ENCODE peak calls at places on chromosome 9, in six cellular contexts. T, K, O, J, H and S are unnamed samples.

GRCh38 chr9:113564804-113565237 is 101.3 kb downstream of the RGS3 start:
- DNase-seq in T (peak), H (peak), O (peak), J (no peak), K (peak), S (peak)

GRCh38 chr9:99118782-99119466 is 14.0 kb downstream of the TGFBR1 start:
- DNase-seq in K (no peak), H (no peak), O (no peak), J (no peak), T (no peak), S (no peak)

GRCh38 chr9:95057121-95057520 is 260.4 kb downstream of the FANCC start:
- DNase-seq in K (no peak), T (no peak), O (no peak), J (peak), H (no peak), S (no peak)

GRCh38 chr9:137550241-137550621 is at the start of gene PNPLA7:
- DNase-seq in O (peak), T (peak), K (peak), H (peak), J (peak), S (peak)

GRCh38 chr9:136693490-136694162 is 6.4 kb upstream of the AGPAT2 start:
- DNase-seq in H (no peak), T (no peak), J (peak), O (no peak), K (peak), S (peak)

GRCh38 chr9:71769175-71770165 is 1.2 kb upstream of the CEMIP2 start:
- DNase-seq in T (peak), O (peak), J (peak), K (peak), H (peak), S (peak)

GRCh38 chr9:30800421-30800820 is 1584.0 kb upstream of the ACO1 start:
- DNase-seq in H (no peak), T (no peak), K (no peak), J (no peak), O (no peak), S (no peak)

GRCh38 chr9:107737987-107738743 is 248.6 kb upstream of the KLF4 start:
- DNase-seq in O (no peak), H (no peak), K (peak), T (peak), J (peak), S (no peak)

GRCh38 chr9:33465096-33465495 is 8.6 kb downstream of the NOL6 start:
- DNase-seq in J (no peak), O (no peak), K (no peak), T (no peak), H (no peak), S (no peak)

GRCh38 chr9:72149231-72149975 is at the start of gene GDA:
- DNase-seq in J (no peak), O (peak), H (peak), T (no peak), K (peak), S (peak)

GRCh38 chr9:91407580-91408275 is 15.9 kb downstream of the NFIL3 start:
- DNase-seq in O (no peak), J (no peak), T (peak), H (peak), K (no peak), S (no peak)

GRCh38 chr9:36543916-36544315 is 28.8 kb upstream of the MELK start:
- DNase-seq in H (no peak), K (no peak), O (no peak), J (no peak), T (no peak), S (no peak)

GRCh38 chr9:124272118-124272517 is 14.4 kb downstream of the NEK6 start:
- DNase-seq in J (no peak), H (no peak), K (no peak), T (no peak), O (peak), S (no peak)

GRCh38 chr9:21402387-21403247 is 6.3 kb upstream of the IFNA8 start:
- DNase-seq in J (no peak), O (peak), K (no peak), H (peak), T (no peak), S (peak)

GRCh38 chr9:35905912-35906679 is at the start of gene HRCT1:
- DNase-seq in T (peak), H (no peak), O (no peak), J (peak), K (peak), S (no peak)

GRCh38 chr9:134434896-134435506 is 108.7 kb downstream of the RXRA start:
- DNase-seq in O (peak), J (peak), T (peak), H (peak), K (peak), S (no peak)

GRCh38 chr9:33467526-33467925 is 6.2 kb downstream of the NOL6 start:
- DNase-seq in T (no peak), J (no peak), K (no peak), H (no peak), O (no peak), S (no peak)

GRCh38 chr9:20473566-20474116 is 148.7 kb downstream of the MLLT3 start:
- DNase-seq in K (no peak), O (no peak), T (no peak), H (no peak), J (no peak), S (no peak)

GRCh38 chr9:3337515-3337914 is 188.3 kb downstream of the RFX3 start:
- DNase-seq in T (peak), J (peak), K (no peak), O (no peak), H (peak), S (no peak)

GRCh38 chr9:130242270-130243014 is 23.1 kb upstream of the HMCN2 start:
- DNase-seq in T (no peak), O (no peak), K (no peak), H (no peak), J (no peak), S (no peak)

GRCh38 chr9:106784076-106784475 is 78.9 kb upstream of the ZNF462 start:
- DNase-seq in K (no peak), J (no peak), H (no peak), T (no peak), O (peak), S (peak)

GRCh38 chr9:78030553-78031270 is 899 bp downstream of the GNAQ start:
- DNase-seq in T (peak), K (peak), H (peak), O (peak), J (peak), S (peak)

GRCh38 chr9:78033870-78034269 is 2.3 kb upstream of the GNAQ start:
- DNase-seq in K (no peak), T (no peak), J (no peak), H (no peak), O (no peak), S (no peak)

GRCh38 chr9:78031271-78031825 is at the start of gene GNAQ:
- DNase-seq in J (no peak), T (peak), O (peak), H (no peak), K (no peak), S (no peak)

GRCh38 chr9:78031826-78032598 is 401 bp upstream of the GNAQ start:
- DNase-seq in T (peak), K (peak), J (peak), H (peak), O (peak), S (peak)

DNA sequence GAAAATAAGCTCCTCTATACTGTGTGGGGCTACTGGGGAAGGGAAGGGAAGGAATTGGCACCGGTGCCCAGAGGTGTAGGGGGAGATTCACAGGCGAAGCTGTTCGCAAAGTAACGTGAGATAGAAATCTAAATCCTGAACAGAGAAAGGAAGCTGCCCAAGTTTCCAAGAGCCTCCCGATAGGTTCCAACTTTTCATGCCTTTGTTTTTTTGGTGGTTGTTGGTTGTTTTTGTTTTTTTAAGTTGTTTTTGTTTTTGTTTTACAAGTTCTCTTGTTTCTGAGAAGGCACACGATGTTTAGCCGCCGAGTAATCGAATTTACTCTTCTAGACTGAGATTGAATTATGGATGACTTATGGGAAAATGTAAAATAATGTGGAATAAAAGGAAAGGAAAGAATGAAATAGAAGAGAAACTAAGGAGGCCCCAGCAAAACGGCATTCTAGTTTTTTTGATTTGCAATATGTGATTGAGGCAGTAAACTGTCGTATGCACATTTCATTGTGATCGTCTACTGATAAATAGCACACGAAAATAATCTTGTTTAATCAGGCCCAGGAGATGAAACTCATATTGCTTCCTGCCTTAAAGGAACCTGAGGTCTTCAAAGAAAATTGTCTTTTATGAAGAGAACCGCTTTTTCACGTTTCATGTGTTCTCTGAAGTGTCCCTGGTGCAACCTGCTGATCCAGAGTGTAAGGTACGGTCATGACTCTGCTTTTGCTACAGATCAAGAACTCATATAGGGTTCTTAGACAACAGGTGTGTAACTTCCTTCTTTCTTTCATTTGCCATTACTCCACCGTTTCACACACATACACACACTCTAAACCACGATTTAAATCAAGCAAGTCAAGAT is 1.2 kb upstream of the GNAQ start:
- DNase-seq in T (no peak), J (peak), H (no peak), K (peak), O (no peak), S (peak)
- H3K4me3 ChIP-seq in T (peak), J (peak), H (peak), K (peak), O (peak), S (peak)

GRCh38 chr9:89234186-89234585 is 55.6 kb upstream of the SHC3 start:
- DNase-seq in J (no peak), T (no peak), K (no peak), H (no peak), O (no peak), S (no peak)
- H3K4me3 ChIP-seq in J (no peak), T (peak), K (no peak), H (peak), O (peak), S (no peak)

DNA sequence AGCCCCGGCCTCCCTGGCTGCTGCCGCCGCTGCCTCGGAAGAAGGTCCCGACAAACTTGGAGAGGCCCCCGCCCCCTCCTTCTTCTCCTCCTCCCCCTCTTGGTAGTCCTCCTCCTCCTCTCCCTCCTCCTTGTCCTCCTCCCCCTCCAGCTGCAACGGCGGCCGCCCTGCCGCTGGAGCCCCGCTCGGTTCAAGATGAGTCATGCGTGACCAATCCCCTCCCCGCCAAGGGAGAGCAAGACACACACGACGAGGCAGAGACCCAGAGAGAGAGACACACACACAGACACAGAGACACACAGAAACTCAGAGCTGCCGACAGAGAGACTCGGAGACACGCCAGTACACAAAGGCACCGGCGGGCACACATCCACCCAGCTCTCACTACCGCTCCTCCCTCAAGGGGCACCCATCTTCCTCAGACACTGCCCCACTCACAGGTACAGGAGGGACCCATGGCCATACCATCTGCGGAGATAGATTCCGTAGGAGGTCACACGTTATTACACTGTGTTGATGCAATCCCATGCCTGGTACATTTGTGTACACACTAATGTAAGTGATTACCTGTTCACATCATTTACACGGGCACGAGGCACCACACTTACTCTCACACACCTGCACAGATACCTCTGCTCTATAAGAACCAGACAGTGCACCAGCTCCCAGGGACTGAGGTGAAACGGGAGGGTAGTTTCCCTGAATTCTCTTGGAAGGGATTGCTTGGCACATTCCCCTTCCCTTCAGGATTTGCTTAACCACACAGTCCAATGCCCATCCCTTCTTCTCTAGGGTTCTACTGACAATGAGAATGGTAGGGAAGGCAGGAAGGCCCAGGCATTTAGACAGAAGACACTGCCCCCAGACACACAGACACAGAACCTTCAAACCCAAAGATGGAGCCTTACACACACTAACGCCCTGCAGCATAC is at the start of gene LHX6:
- DNase-seq in H (no peak), J (peak), K (no peak), O (peak), T (peak), S (peak)
- H3K4me3 ChIP-seq in H (peak), J (peak), K (peak), O (peak), T (peak), S (no peak)

GRCh38 chr9:101270325-101270701 is 114.5 kb downstream of the BAAT start:
- DNase-seq in O (no peak), K (no peak), J (no peak), T (no peak), H (no peak), S (peak)

GRCh38 chr9:101268426-101268825 is 116.4 kb downstream of the BAAT start:
- DNase-seq in O (no peak), K (no peak), J (no peak), H (no peak), T (no peak), S (no peak)

GRCh38 chr9:101264727-101265126 is 120.1 kb downstream of the BAAT start:
- DNase-seq in J (no peak), T (no peak), K (no peak), O (no peak), H (no peak), S (no peak)

GRCh38 chr9:101271102-101271501 is 113.7 kb downstream of the BAAT start:
- DNase-seq in H (no peak), T (no peak), K (peak), J (no peak), O (no peak), S (no peak)

GRCh38 chr9:101269596-101270324 is 115.0 kb downstream of the BAAT start:
- DNase-seq in K (no peak), O (peak), T (no peak), J (no peak), H (no peak), S (no peak)
- H3K4me3 ChIP-seq in K (no peak), O (no peak), T (no peak), J (no peak), H (peak), S (no peak)